ENCODE peak calls at places on chromosomes 3 and 15, in six cellular contexts. One of them, this sample, is unnamed.
A peak's percentile ranks its signal among the peaks of the same experiment; 100 is the strongest.

GRCh38 chr15:90456236-90456635 is 68.2 kb downstream of the IQGAP1 start:
- DNase-seq in CD4-positive, alpha-beta T cell: no peak
- DNase-seq in NCI-H1092 treated with DMSO at 0.1 percent for 48 hours: no peak
- DNase-seq in pancreas: no peak
- DNase-seq in Peyer's patch: no peak
- DNase-seq in T follicular helper cell: no peak
- DNase-seq in this sample: no peak

GRCh38 chr15:89402406-89402805 is 67.8 kb upstream of the POLG start:
- DNase-seq in CD4-positive, alpha-beta T cell: no peak
- DNase-seq in NCI-H1092 treated with DMSO at 0.1 percent for 48 hours: no peak
- DNase-seq in pancreas: no peak
- DNase-seq in Peyer's patch: no peak
- DNase-seq in T follicular helper cell: no peak
- DNase-seq in this sample: no peak

GRCh38 chr15:77543159-77543882 is 89.4 kb downstream of the LINGO1 start:
- DNase-seq in CD4-positive, alpha-beta T cell: peak; percentile 66
- DNase-seq in NCI-H1092 treated with DMSO at 0.1 percent for 48 hours: peak; percentile 70
- DNase-seq in pancreas: peak; percentile 91
- DNase-seq in Peyer's patch: peak; percentile 88
- DNase-seq in T follicular helper cell: peak; percentile 59
- DNase-seq in this sample: peak; percentile 88

GRCh38 chr3:42161050-42161935 is 70.1 kb downstream of the TRAK1 start:
- DNase-seq in CD4-positive, alpha-beta T cell: no peak
- DNase-seq in NCI-H1092 treated with DMSO at 0.1 percent for 48 hours: no peak
- DNase-seq in pancreas: no peak
- DNase-seq in Peyer's patch: no peak
- DNase-seq in T follicular helper cell: no peak
- DNase-seq in this sample: no peak

GRCh38 chr3:75171632-75172230 is 492.4 kb upstream of the FRG2C start:
- DNase-seq in CD4-positive, alpha-beta T cell: no peak
- DNase-seq in NCI-H1092 treated with DMSO at 0.1 percent for 48 hours: peak; percentile 7
- DNase-seq in pancreas: no peak
- DNase-seq in Peyer's patch: no peak
- DNase-seq in T follicular helper cell: no peak
- DNase-seq in this sample: no peak

GRCh38 chr15:31307270-31308184 is 19.1 kb upstream of the KLF13 start:
- DNase-seq in CD4-positive, alpha-beta T cell: no peak
- DNase-seq in NCI-H1092 treated with DMSO at 0.1 percent for 48 hours: no peak
- DNase-seq in pancreas: no peak
- DNase-seq in Peyer's patch: no peak
- DNase-seq in T follicular helper cell: no peak
- DNase-seq in this sample: no peak

GRCh38 chr3:169020371-169020770 is 643.1 kb downstream of the MECOM start:
- DNase-seq in CD4-positive, alpha-beta T cell: no peak
- DNase-seq in NCI-H1092 treated with DMSO at 0.1 percent for 48 hours: no peak
- DNase-seq in pancreas: no peak
- DNase-seq in Peyer's patch: no peak
- DNase-seq in T follicular helper cell: no peak
- DNase-seq in this sample: no peak

GRCh38 chr15:39106913-39107312 is 474.0 kb upstream of the THBS1 start:
- DNase-seq in CD4-positive, alpha-beta T cell: no peak
- DNase-seq in NCI-H1092 treated with DMSO at 0.1 percent for 48 hours: no peak
- DNase-seq in pancreas: no peak
- DNase-seq in Peyer's patch: no peak
- DNase-seq in T follicular helper cell: no peak
- DNase-seq in this sample: no peak

GRCh38 chr3:105866656-105867653 is 1.9 kb downstream of the CBLB start:
- DNase-seq in CD4-positive, alpha-beta T cell: no peak
- DNase-seq in NCI-H1092 treated with DMSO at 0.1 percent for 48 hours: no peak
- DNase-seq in pancreas: no peak
- DNase-seq in Peyer's patch: no peak
- DNase-seq in T follicular helper cell: no peak
- DNase-seq in this sample: peak; percentile 4

GRCh38 chr3:55524565-55525244 is 37.6 kb upstream of the WNT5A start:
- DNase-seq in CD4-positive, alpha-beta T cell: no peak
- DNase-seq in NCI-H1092 treated with DMSO at 0.1 percent for 48 hours: no peak
- DNase-seq in pancreas: no peak
- DNase-seq in Peyer's patch: no peak
- DNase-seq in T follicular helper cell: no peak
- DNase-seq in this sample: no peak

GRCh38 chr15:90097475-90097874 is 4.8 kb downstream of the IDH2 start:
- DNase-seq in CD4-positive, alpha-beta T cell: peak; percentile 37
- DNase-seq in NCI-H1092 treated with DMSO at 0.1 percent for 48 hours: no peak
- DNase-seq in pancreas: no peak
- DNase-seq in Peyer's patch: no peak
- DNase-seq in T follicular helper cell: peak; percentile 46
- DNase-seq in this sample: no peak

GRCh38 chr3:35616346-35616745 is 23.0 kb upstream of the ARPP21 start:
- DNase-seq in CD4-positive, alpha-beta T cell: no peak
- DNase-seq in NCI-H1092 treated with DMSO at 0.1 percent for 48 hours: no peak
- DNase-seq in pancreas: no peak
- DNase-seq in Peyer's patch: no peak
- DNase-seq in T follicular helper cell: no peak
- DNase-seq in this sample: no peak

GRCh38 chr3:191919627-191920026 is 458.7 kb downstream of the PYDC2 start:
- DNase-seq in CD4-positive, alpha-beta T cell: no peak
- DNase-seq in NCI-H1092 treated with DMSO at 0.1 percent for 48 hours: no peak
- DNase-seq in pancreas: no peak
- DNase-seq in Peyer's patch: no peak
- DNase-seq in T follicular helper cell: no peak
- DNase-seq in this sample: no peak

GRCh38 chr3:77142636-77143035 is 102.7 kb downstream of the ROBO2 start:
- DNase-seq in CD4-positive, alpha-beta T cell: no peak
- DNase-seq in NCI-H1092 treated with DMSO at 0.1 percent for 48 hours: no peak
- DNase-seq in pancreas: no peak
- DNase-seq in Peyer's patch: no peak
- DNase-seq in T follicular helper cell: no peak
- DNase-seq in this sample: no peak

GRCh38 chr15:82587805-82588204 is 47.5 kb upstream of the RPS17 start:
- DNase-seq in CD4-positive, alpha-beta T cell: no peak
- DNase-seq in NCI-H1092 treated with DMSO at 0.1 percent for 48 hours: no peak
- DNase-seq in pancreas: no peak
- DNase-seq in Peyer's patch: no peak
- DNase-seq in T follicular helper cell: no peak
- DNase-seq in this sample: no peak

GRCh38 chr3:178381971-178382370 is 154.3 kb upstream of the KCNMB2 start:
- DNase-seq in CD4-positive, alpha-beta T cell: no peak
- DNase-seq in NCI-H1092 treated with DMSO at 0.1 percent for 48 hours: no peak
- DNase-seq in pancreas: no peak
- DNase-seq in Peyer's patch: no peak
- DNase-seq in T follicular helper cell: no peak
- DNase-seq in this sample: no peak

This sample was measured in nephron progenitor cell.